ENCODE peak calls at places on chromosomes 3 and 15, in ten cellular contexts. One of them, this sample, is unnamed.

GRCh38 chr15:76844096-76844495 is 61.0 kb downstream of the SCAPER start:
- DNase-seq in AG09309: no peak
- DNase-seq in heart left ventricle: no peak
- DNase-seq in tibial nerve: no peak
- DNase-seq in psoas muscle: no peak
- DNase-seq in fibroblast of mammary gland: peak
- DNase-seq in brain microvascular endothelial cell: no peak
- DNase-seq in transverse colon: no peak
- DNase-seq in stomach: no peak
- DNase-seq in gastrocnemius medialis: no peak
- DNase-seq in this sample: no peak

GRCh38 chr15:42083916-42084315 is 10.4 kb downstream of the PLA2G4D start:
- DNase-seq in AG09309: no peak
- DNase-seq in heart left ventricle: no peak
- DNase-seq in tibial nerve: no peak
- DNase-seq in psoas muscle: no peak
- DNase-seq in fibroblast of mammary gland: no peak
- DNase-seq in brain microvascular endothelial cell: no peak
- DNase-seq in transverse colon: peak
- DNase-seq in stomach: peak
- DNase-seq in gastrocnemius medialis: no peak
- DNase-seq in this sample: peak

GRCh38 chr3:169940486-169941181 is 26.0 kb upstream of the SEC62 start:
- DNase-seq in AG09309: no peak
- DNase-seq in heart left ventricle: no peak
- DNase-seq in tibial nerve: no peak
- DNase-seq in psoas muscle: no peak
- DNase-seq in fibroblast of mammary gland: no peak
- DNase-seq in brain microvascular endothelial cell: no peak
- DNase-seq in transverse colon: no peak
- DNase-seq in stomach: no peak
- DNase-seq in gastrocnemius medialis: no peak
- DNase-seq in this sample: no peak

GRCh38 chr3:51944541-51945021 is 2.4 kb downstream of the PARP3 start:
- DNase-seq in AG09309: no peak
- DNase-seq in heart left ventricle: no peak
- DNase-seq in tibial nerve: no peak
- DNase-seq in psoas muscle: no peak
- DNase-seq in fibroblast of mammary gland: no peak
- DNase-seq in brain microvascular endothelial cell: no peak
- DNase-seq in transverse colon: no peak
- DNase-seq in stomach: no peak
- DNase-seq in gastrocnemius medialis: no peak
- DNase-seq in this sample: no peak

GRCh38 chr3:71110531-71111222 is 472.9 kb downstream of the FOXP1 start:
- DNase-seq in AG09309: no peak
- DNase-seq in heart left ventricle: no peak
- DNase-seq in tibial nerve: no peak
- DNase-seq in psoas muscle: no peak
- DNase-seq in fibroblast of mammary gland: no peak
- DNase-seq in brain microvascular endothelial cell: no peak
- DNase-seq in transverse colon: no peak
- DNase-seq in stomach: no peak
- DNase-seq in gastrocnemius medialis: no peak
- DNase-seq in this sample: no peak

GRCh38 chr15:70643783-70644125 is 119.6 kb downstream of the UACA start:
- DNase-seq in AG09309: no peak
- DNase-seq in heart left ventricle: no peak
- DNase-seq in tibial nerve: no peak
- DNase-seq in psoas muscle: no peak
- DNase-seq in fibroblast of mammary gland: peak
- DNase-seq in brain microvascular endothelial cell: no peak
- DNase-seq in transverse colon: no peak
- DNase-seq in stomach: no peak
- DNase-seq in gastrocnemius medialis: no peak
- DNase-seq in this sample: no peak

GRCh38 chr15:45790325-45790943 is 155.6 kb downstream of the SQOR start:
- DNase-seq in AG09309: no peak
- DNase-seq in heart left ventricle: no peak
- DNase-seq in tibial nerve: peak
- DNase-seq in psoas muscle: no peak
- DNase-seq in fibroblast of mammary gland: peak
- DNase-seq in brain microvascular endothelial cell: peak
- DNase-seq in transverse colon: peak
- DNase-seq in stomach: peak
- DNase-seq in gastrocnemius medialis: no peak
- DNase-seq in this sample: peak

GRCh38 chr3:104291878-104292277 is 1074.8 kb upstream of the ALCAM start:
- DNase-seq in AG09309: no peak
- DNase-seq in heart left ventricle: no peak
- DNase-seq in tibial nerve: no peak
- DNase-seq in psoas muscle: no peak
- DNase-seq in fibroblast of mammary gland: peak
- DNase-seq in brain microvascular endothelial cell: peak
- DNase-seq in transverse colon: no peak
- DNase-seq in stomach: no peak
- DNase-seq in gastrocnemius medialis: no peak
- DNase-seq in this sample: no peak

GRCh38 chr3:42491876-42492507 is 10.5 kb upstream of the VIPR1 start:
- DNase-seq in AG09309: no peak
- DNase-seq in heart left ventricle: no peak
- DNase-seq in tibial nerve: no peak
- DNase-seq in psoas muscle: no peak
- DNase-seq in fibroblast of mammary gland: no peak
- DNase-seq in brain microvascular endothelial cell: no peak
- DNase-seq in transverse colon: no peak
- DNase-seq in stomach: peak
- DNase-seq in gastrocnemius medialis: no peak
- DNase-seq in this sample: no peak

GRCh38 chr3:151931171-151931570 is 57.7 kb downstream of the SUCNR1 start:
- DNase-seq in AG09309: no peak
- DNase-seq in heart left ventricle: no peak
- DNase-seq in tibial nerve: no peak
- DNase-seq in psoas muscle: no peak
- DNase-seq in fibroblast of mammary gland: peak
- DNase-seq in brain microvascular endothelial cell: peak
- DNase-seq in transverse colon: no peak
- DNase-seq in stomach: no peak
- DNase-seq in gastrocnemius medialis: no peak
- DNase-seq in this sample: no peak

GRCh38 chr3:194998417-194998816 is 272.5 kb downstream of the XXYLT1 start:
- DNase-seq in AG09309: no peak
- DNase-seq in heart left ventricle: no peak
- DNase-seq in tibial nerve: no peak
- DNase-seq in psoas muscle: no peak
- DNase-seq in fibroblast of mammary gland: no peak
- DNase-seq in brain microvascular endothelial cell: no peak
- DNase-seq in transverse colon: no peak
- DNase-seq in stomach: no peak
- DNase-seq in gastrocnemius medialis: no peak
- DNase-seq in this sample: no peak

GRCh38 chr15:38854506-38854905 is 289.9 kb upstream of the RASGRP1 start:
- DNase-seq in AG09309: peak
- DNase-seq in heart left ventricle: no peak
- DNase-seq in tibial nerve: no peak
- DNase-seq in psoas muscle: no peak
- DNase-seq in fibroblast of mammary gland: no peak
- DNase-seq in brain microvascular endothelial cell: no peak
- DNase-seq in transverse colon: no peak
- DNase-seq in stomach: no peak
- DNase-seq in gastrocnemius medialis: no peak
- DNase-seq in this sample: no peak
- H3K4me3 ChIP-seq in AG09309: no peak
- H3K4me3 ChIP-seq in heart left ventricle: no peak
- H3K4me3 ChIP-seq in tibial nerve: no peak
- H3K4me3 ChIP-seq in psoas muscle: no peak
- H3K4me3 ChIP-seq in fibroblast of mammary gland: no peak
- H3K4me3 ChIP-seq in brain microvascular endothelial cell: no peak
- H3K4me3 ChIP-seq in transverse colon: no peak
- H3K4me3 ChIP-seq in stomach: no peak
- H3K4me3 ChIP-seq in gastrocnemius medialis: no peak
- H3K4me3 ChIP-seq in this sample: no peak

DNA sequence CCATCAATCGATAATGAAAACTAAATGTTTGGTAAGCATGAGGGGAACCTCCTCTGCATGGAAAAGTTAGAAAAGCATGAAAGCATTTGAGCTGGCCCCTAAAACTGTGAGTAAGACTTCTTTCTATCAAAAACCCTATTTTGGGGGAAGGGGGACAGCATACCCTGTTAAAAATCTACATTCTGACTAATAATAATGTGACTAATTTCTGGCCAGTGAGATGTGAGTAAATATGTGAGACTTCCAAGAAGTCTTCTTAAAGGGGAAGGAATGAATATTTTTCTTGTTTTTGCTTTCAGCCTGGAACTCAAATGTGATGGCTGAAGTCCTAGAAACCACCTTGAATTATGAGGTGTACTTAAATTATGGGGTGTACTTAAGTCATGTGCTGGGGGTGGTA is 54.9 kb downstream of the C3orf85 start:
- DNase-seq in AG09309: no peak
- DNase-seq in heart left ventricle: no peak
- DNase-seq in tibial nerve: no peak
- DNase-seq in psoas muscle: no peak
- DNase-seq in fibroblast of mammary gland: no peak
- DNase-seq in brain microvascular endothelial cell: no peak
- DNase-seq in transverse colon: no peak
- DNase-seq in stomach: no peak
- DNase-seq in gastrocnemius medialis: no peak
- DNase-seq in this sample: no peak
- H3K4me3 ChIP-seq in AG09309: no peak
- H3K4me3 ChIP-seq in heart left ventricle: no peak
- H3K4me3 ChIP-seq in tibial nerve: no peak
- H3K4me3 ChIP-seq in psoas muscle: no peak
- H3K4me3 ChIP-seq in fibroblast of mammary gland: no peak
- H3K4me3 ChIP-seq in brain microvascular endothelial cell: no peak
- H3K4me3 ChIP-seq in transverse colon: no peak
- H3K4me3 ChIP-seq in stomach: no peak
- H3K4me3 ChIP-seq in gastrocnemius medialis: no peak
- H3K4me3 ChIP-seq in this sample: no peak

GRCh38 chr15:60842694-60843093 is 363.8 kb upstream of the ICE2 start:
- DNase-seq in AG09309: no peak
- DNase-seq in heart left ventricle: no peak
- DNase-seq in tibial nerve: no peak
- DNase-seq in psoas muscle: no peak
- DNase-seq in fibroblast of mammary gland: no peak
- DNase-seq in brain microvascular endothelial cell: no peak
- DNase-seq in transverse colon: no peak
- DNase-seq in stomach: no peak
- DNase-seq in gastrocnemius medialis: no peak
- DNase-seq in this sample: no peak

GRCh38 chr15:60843482-60843881 is 364.5 kb upstream of the ICE2 start:
- DNase-seq in AG09309: no peak
- DNase-seq in heart left ventricle: no peak
- DNase-seq in tibial nerve: no peak
- DNase-seq in psoas muscle: no peak
- DNase-seq in fibroblast of mammary gland: no peak
- DNase-seq in brain microvascular endothelial cell: no peak
- DNase-seq in transverse colon: no peak
- DNase-seq in stomach: no peak
- DNase-seq in gastrocnemius medialis: no peak
- DNase-seq in this sample: no peak

GRCh38 chr15:60840306-60840702 is 361.4 kb upstream of the ICE2 start:
- DNase-seq in AG09309: no peak
- DNase-seq in heart left ventricle: no peak
- DNase-seq in tibial nerve: no peak
- DNase-seq in psoas muscle: no peak
- DNase-seq in fibroblast of mammary gland: peak
- DNase-seq in brain microvascular endothelial cell: peak
- DNase-seq in transverse colon: no peak
- DNase-seq in stomach: no peak
- DNase-seq in gastrocnemius medialis: no peak
- DNase-seq in this sample: no peak

GRCh38 chr15:60838206-60838605 is 359.3 kb upstream of the ICE2 start:
- DNase-seq in AG09309: no peak
- DNase-seq in heart left ventricle: no peak
- DNase-seq in tibial nerve: no peak
- DNase-seq in psoas muscle: no peak
- DNase-seq in fibroblast of mammary gland: no peak
- DNase-seq in brain microvascular endothelial cell: no peak
- DNase-seq in transverse colon: no peak
- DNase-seq in stomach: no peak
- DNase-seq in gastrocnemius medialis: no peak
- DNase-seq in this sample: no peak

GRCh38 chr15:60840703-60841411 is 361.9 kb upstream of the ICE2 start:
- DNase-seq in AG09309: no peak
- DNase-seq in heart left ventricle: no peak
- DNase-seq in tibial nerve: no peak
- DNase-seq in psoas muscle: no peak
- DNase-seq in fibroblast of mammary gland: no peak
- DNase-seq in brain microvascular endothelial cell: no peak
- DNase-seq in transverse colon: no peak
- DNase-seq in stomach: no peak
- DNase-seq in gastrocnemius medialis: no peak
- DNase-seq in this sample: no peak
- H3K4me3 ChIP-seq in AG09309: no peak
- H3K4me3 ChIP-seq in heart left ventricle: no peak
- H3K4me3 ChIP-seq in tibial nerve: no peak
- H3K4me3 ChIP-seq in psoas muscle: no peak
- H3K4me3 ChIP-seq in fibroblast of mammary gland: no peak
- H3K4me3 ChIP-seq in brain microvascular endothelial cell: no peak
- H3K4me3 ChIP-seq in transverse colon: no peak
- H3K4me3 ChIP-seq in stomach: no peak
- H3K4me3 ChIP-seq in gastrocnemius medialis: no peak
- H3K4me3 ChIP-seq in this sample: no peak

GRCh38 chr3:155012584-155012983 is 67.5 kb upstream of the MME start:
- DNase-seq in AG09309: no peak
- DNase-seq in heart left ventricle: no peak
- DNase-seq in tibial nerve: no peak
- DNase-seq in psoas muscle: no peak
- DNase-seq in fibroblast of mammary gland: no peak
- DNase-seq in brain microvascular endothelial cell: no peak
- DNase-seq in transverse colon: no peak
- DNase-seq in stomach: no peak
- DNase-seq in gastrocnemius medialis: no peak
- DNase-seq in this sample: no peak

GRCh38 chr3:155013427-155013826 is 66.7 kb upstream of the MME start:
- DNase-seq in AG09309: no peak
- DNase-seq in heart left ventricle: no peak
- DNase-seq in tibial nerve: no peak
- DNase-seq in psoas muscle: no peak
- DNase-seq in fibroblast of mammary gland: no peak
- DNase-seq in brain microvascular endothelial cell: no peak
- DNase-seq in transverse colon: no peak
- DNase-seq in stomach: no peak
- DNase-seq in gastrocnemius medialis: no peak
- DNase-seq in this sample: no peak

GRCh38 chr3:155009217-155009616 is 70.9 kb upstream of the MME start:
- DNase-seq in AG09309: no peak
- DNase-seq in heart left ventricle: no peak
- DNase-seq in tibial nerve: no peak
- DNase-seq in psoas muscle: no peak
- DNase-seq in fibroblast of mammary gland: no peak
- DNase-seq in brain microvascular endothelial cell: no peak
- DNase-seq in transverse colon: no peak
- DNase-seq in stomach: no peak
- DNase-seq in gastrocnemius medialis: no peak
- DNase-seq in this sample: no peak

GRCh38 chr3:155010416-155010815 is 69.7 kb upstream of the MME start:
- DNase-seq in AG09309: no peak
- DNase-seq in heart left ventricle: no peak
- DNase-seq in tibial nerve: no peak
- DNase-seq in psoas muscle: no peak
- DNase-seq in fibroblast of mammary gland: no peak
- DNase-seq in brain microvascular endothelial cell: no peak
- DNase-seq in transverse colon: no peak
- DNase-seq in stomach: no peak
- DNase-seq in gastrocnemius medialis: no peak
- DNase-seq in this sample: peak

GRCh38 chr3:155007729-155008128 is 72.4 kb upstream of the MME start:
- DNase-seq in AG09309: no peak
- DNase-seq in heart left ventricle: no peak
- DNase-seq in tibial nerve: no peak
- DNase-seq in psoas muscle: no peak
- DNase-seq in fibroblast of mammary gland: no peak
- DNase-seq in brain microvascular endothelial cell: no peak
- DNase-seq in transverse colon: no peak
- DNase-seq in stomach: no peak
- DNase-seq in gastrocnemius medialis: no peak
- DNase-seq in this sample: no peak
- H3K4me3 ChIP-seq in AG09309: no peak
- H3K4me3 ChIP-seq in heart left ventricle: no peak
- H3K4me3 ChIP-seq in tibial nerve: no peak
- H3K4me3 ChIP-seq in psoas muscle: no peak
- H3K4me3 ChIP-seq in fibroblast of mammary gland: no peak
- H3K4me3 ChIP-seq in brain microvascular endothelial cell: no peak
- H3K4me3 ChIP-seq in transverse colon: no peak
- H3K4me3 ChIP-seq in stomach: no peak
- H3K4me3 ChIP-seq in gastrocnemius medialis: no peak
- H3K4me3 ChIP-seq in this sample: no peak

This sample was measured in H7.